ENCODE peak calls at places on chromosome 12, in four cellular contexts. E is breast epithelium, O is thoracic aorta, U is Panc1. D is an unnamed sample. For H3K36me3, the result is how much of the 10 kb centered on the place peaks cover.

GRCh38 chr12:124466200-124467128 is 100.9 kb downstream of the NCOR2 start:
- DNase-seq in E (no peak), O (no peak), U (no peak), D (peak)

GRCh38 chr12:83321971-83322370 is 635.3 kb downstream of the TMTC2 start:
- DNase-seq in E (no peak), O (no peak), U (no peak), D (no peak)

GRCh38 chr12:62260733-62261683 is 804 bp downstream of the USP15 start:
- DNase-seq in E (peak), O (no peak), U (peak), D (peak)

GRCh38 chr12:108360487-108360886 is 21.4 kb upstream of the CMKLR1 start:
- DNase-seq in E (no peak), O (no peak), U (no peak), D (no peak)

GRCh38 chr12:56958422-56958821 is 1.0 kb upstream of the RDH16 start:
- DNase-seq in E (no peak), O (no peak), U (no peak), D (no peak)

GRCh38 chr12:105590571-105590970 is 260.1 kb downstream of the C12orf75 start:
- DNase-seq in E (no peak), O (no peak), U (no peak), D (no peak)

GRCh38 chr12:10211101-10211974 is 1.3 kb upstream of the GABARAPL1 start:
- DNase-seq in E (no peak), O (no peak), U (no peak), D (no peak)

GRCh38 chr12:122125452-122126341 is 47.1 kb downstream of the MLXIP start:
- DNase-seq in E (no peak), O (no peak), U (no peak), D (no peak)

GRCh38 chr12:113486722-113487121 is 15.1 kb upstream of the LHX5 start:
- DNase-seq in E (no peak), O (no peak), U (no peak), D (no peak)

GRCh38 chr12:120376890-120377572 is 8.1 kb upstream of the MSI1 start:
- DNase-seq in E (no peak), O (no peak), U (no peak), D (no peak)

GRCh38 chr12:13147688-13148531 is 44.4 kb upstream of the GSG1 start:
- DNase-seq in E (no peak), O (no peak), U (no peak), D (no peak)

GRCh38 chr12:120276734-120277133 is 11.2 kb upstream of the PXN start:
- DNase-seq in E (no peak), O (no peak), U (no peak), D (no peak)

GRCh38 chr12:31117203-31118011 is 43.7 kb downstream of the DDX11 start:
- DNase-seq in E (no peak), O (no peak), U (peak), D (no peak)

GRCh38 chr12:28033538-28033915 is 61.0 kb upstream of the PTHLH start:
- DNase-seq in E (no peak), O (no peak), U (no peak), D (no peak)

GRCh38 chr12:89707623-89707991 is 1.0 kb downstream of the ATP2B1 start:
- DNase-seq in E (no peak), O (no peak), U (no peak), D (no peak)

GRCh38 chr12:93839076-93839475 is 161.9 kb downstream of the CRADD start:
- DNase-seq in E (no peak), O (no peak), U (no peak), D (no peak)

GRCh38 chr12:100141666-100141997 is 1.0 kb downstream of the BLTP3B start:
- DNase-seq in E (no peak), O (no peak), U (peak), D (no peak)

GRCh38 chr12:48980953-48981756 is 3.0 kb downstream of the WNT1 start:
- DNase-seq in E (no peak), O (no peak), U (no peak), D (no peak)

GRCh38 chr12:130026608-130027176 is 122.9 kb upstream of the TMEM132D start:
- DNase-seq in E (no peak), O (no peak), U (no peak), D (no peak)

GRCh38 chr12:121927798-121928197 is 9.4 kb downstream of the CFAP251 start:
- DNase-seq in E (no peak), O (no peak), U (no peak), D (no peak)

GRCh38 chr12:127803545-127803944 is 463.4 kb upstream of the TMEM132C start:
- DNase-seq in E (no peak), O (no peak), U (no peak), D (no peak)

GRCh38 chr12:81128930-81129554 is 51.2 kb downstream of the ACSS3 start:
- DNase-seq in E (no peak), O (no peak), U (peak), D (no peak)

GRCh38 chr12:113239811-113240331 is 18.6 kb downstream of the TPCN1 start:
- DNase-seq in E (no peak), O (no peak), U (no peak), D (no peak)

GRCh38 chr12:81078469-81079196 is 754 bp downstream of the ACSS3 start:
- DNase-seq in E (no peak), O (peak), U (no peak), D (no peak)

GRCh38 chr12:109638735-109639134 is 65.1 kb downstream of the MVK start:
- DNase-seq in E (no peak), O (no peak), U (no peak), D (no peak)

GRCh38 chr12:1644523-1645438 is 15.8 kb downstream of the WNT5B start:
- DNase-seq in E (no peak), O (no peak), U (no peak), D (no peak)

GRCh38 chr12:2284321-2284813 is 231.6 kb downstream of the CACNA1C start:
- DNase-seq in E (no peak), O (no peak), U (no peak), D (no peak)

GRCh38 chr12:26318661-26319068 is 123.3 kb downstream of the SSPN start:
- DNase-seq in E (peak), O (no peak), U (peak), D (no peak)

GRCh38 chr12:10354502-10354901 is 35.3 kb downstream of the KLRK1 start:
- DNase-seq in E (no peak), O (no peak), U (no peak), D (no peak)

GRCh38 chr12:52677126-52677525 is 3.1 kb downstream of the KRT1 start:
- DNase-seq in E (no peak), O (no peak), U (no peak), D (no peak)

GRCh38 chr12:8644345-8645248 is 18.0 kb downstream of the MFAP5 start:
- DNase-seq in E (no peak), O (no peak), U (no peak), D (no peak)

GRCh38 chr12:14995583-14996425 is 23.0 kb downstream of the PDE6H start:
- DNase-seq in E (no peak), O (no peak), U (peak), D (no peak)

GRCh38 chr12:30902606-30903005 is 23.9 kb upstream of the TSPAN11 start:
- DNase-seq in E (no peak), O (no peak), U (no peak), D (no peak)

GRCh38 chr12:131065801-131066200 is 112.1 kb downstream of the ADGRD1 start:
- DNase-seq in E (no peak), O (no peak), U (no peak), D (no peak)

GRCh38 chr12:125971981-125972380 is 906.7 kb downstream of the AACS start:
- DNase-seq in E (no peak), O (no peak), U (no peak), D (no peak)

GRCh38 chr12:60231976-60232907 is 636.4 kb downstream of the SLC16A7 start:
- DNase-seq in E (no peak), O (no peak), U (no peak), D (no peak)

GRCh38 chr12:123005081-123005626 is 24.7 kb downstream of the ARL6IP4 start:
- DNase-seq in E (no peak), O (no peak), U (no peak), D (no peak)

GRCh38 chr12:112386726-112387125 is 4.5 kb upstream of the HECTD4 start:
- DNase-seq in E (no peak), O (no peak), U (no peak), D (no peak)

GRCh38 chr12:102116392-102116791 is 3.5 kb downstream of the NUP37 start:
- DNase-seq in E (no peak), O (no peak), U (no peak), D (no peak)
- H3K4me3 ChIP-seq in E (no peak), O (no peak), U (no peak), D (no peak)

GRCh38 chr12:46221255-46222128 is 47.4 kb downstream of the SLC38A1 start:
- DNase-seq in E (no peak), O (no peak), U (no peak), D (no peak)

GRCh38 chr12:46224401-46224800 is 44.4 kb downstream of the SLC38A1 start:
- DNase-seq in E (peak), O (no peak), U (no peak), D (no peak)

GRCh38 chr12:46219892-46220655 is 48.8 kb downstream of the SLC38A1 start:
- DNase-seq in E (no peak), O (no peak), U (no peak), D (no peak)

GRCh38 chr12:46223047-46223446 is 45.8 kb downstream of the SLC38A1 start:
- DNase-seq in E (no peak), O (no peak), U (no peak), D (no peak)

DNA sequence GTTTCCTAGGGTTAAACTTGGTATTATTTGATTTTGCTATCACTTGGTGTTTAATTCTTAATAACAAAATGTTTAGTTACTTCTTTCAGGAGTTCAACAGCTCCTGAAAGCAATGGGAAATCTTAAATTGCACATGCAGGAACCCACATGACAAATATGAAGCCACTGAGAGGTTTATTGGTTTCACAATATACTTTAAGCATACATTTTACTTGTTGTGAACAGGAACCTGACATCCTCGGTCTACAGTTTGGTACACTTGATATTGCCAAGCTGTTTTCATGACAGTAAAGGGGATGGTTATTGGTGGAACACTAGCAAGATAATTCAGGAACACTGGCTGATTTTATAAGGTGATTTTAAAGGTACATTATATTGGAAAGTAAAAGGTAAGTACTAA is 46.2 kb downstream of the SLC38A1 start:
- DNase-seq in E (no peak), O (no peak), U (no peak), D (no peak)
- H3K36me3 ChIP-seq in E (under half), O (under half), U (under half), D (under half)

DNA sequence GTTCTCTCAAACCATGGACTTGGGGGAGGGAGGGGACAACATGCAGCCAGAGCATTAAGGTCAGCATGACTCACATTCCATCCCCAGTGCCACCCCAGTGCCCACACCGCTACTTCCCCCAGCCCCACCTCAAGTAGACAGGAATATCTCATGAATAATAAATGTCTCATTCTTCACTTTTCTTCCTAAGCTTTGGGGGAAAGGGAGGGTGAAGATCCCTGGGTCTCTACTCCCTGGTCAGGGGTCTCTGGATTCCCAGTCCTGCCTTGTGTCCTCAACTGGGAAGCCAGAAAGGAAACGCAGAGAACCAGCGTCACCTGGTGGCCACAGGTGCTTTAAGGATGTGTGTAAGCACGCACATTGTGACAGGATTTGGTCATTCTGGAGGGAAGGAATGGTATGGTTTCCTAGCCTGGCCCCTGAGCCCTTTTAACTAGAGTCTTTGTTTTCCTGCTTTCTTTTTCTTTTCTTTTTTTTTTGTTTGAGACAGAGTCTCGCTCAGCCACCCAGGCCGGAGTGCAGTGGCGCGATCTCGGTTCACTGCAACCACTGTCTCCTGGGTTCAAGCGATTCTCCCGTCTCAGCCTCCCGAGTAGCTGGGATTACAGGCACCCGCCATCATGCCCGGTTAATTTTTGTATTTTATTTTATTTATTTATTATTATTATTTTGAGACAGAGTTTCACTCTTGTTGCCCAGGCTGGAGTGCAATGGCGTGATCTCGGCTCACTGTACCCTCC is 3.4 kb downstream of the GPR84 start:
- DNase-seq in E (peak), O (no peak), U (peak), D (no peak)
- H3K27ac ChIP-seq in E (peak), O (no peak), U (peak), D (no peak)

GRCh38 chr12:21773799-21774198 is 707 bp downstream of the KCNJ8 start:
- DNase-seq in E (no peak), O (no peak), U (no peak), D (no peak)
- H3K4me3 ChIP-seq in E (peak), O (peak), U (no peak), D (peak)

GRCh38 chr12:118023461-118023860 is 7.0 kb downstream of the RFC5 start:
- DNase-seq in E (no peak), O (no peak), U (no peak), D (no peak)
- H3K36me3 ChIP-seq in E (under half), O (under half), U (under half), D (under half)

GRCh38 chr12:95066091-95066855 is 7.1 kb downstream of the NR2C1 start:
- DNase-seq in E (no peak), O (no peak), U (no peak), D (no peak)
- H3K27ac ChIP-seq in E (no peak), O (no peak), U (no peak), D (no peak)

GRCh38 chr12:6310771-6311610 is 509 bp downstream of the PLEKHG6 start:
- DNase-seq in E (no peak), O (no peak), U (no peak), D (no peak)
- H3K4me3 ChIP-seq in E (peak), O (peak), U (peak), D (peak)

GRCh38 chr12:47687636-47688035 is 18.2 kb downstream of the RPAP3 start:
- DNase-seq in E (no peak), O (no peak), U (no peak), D (no peak)
- H3K36me3 ChIP-seq in E (under half), O (under half), U (under half), D (under half)

DNA sequence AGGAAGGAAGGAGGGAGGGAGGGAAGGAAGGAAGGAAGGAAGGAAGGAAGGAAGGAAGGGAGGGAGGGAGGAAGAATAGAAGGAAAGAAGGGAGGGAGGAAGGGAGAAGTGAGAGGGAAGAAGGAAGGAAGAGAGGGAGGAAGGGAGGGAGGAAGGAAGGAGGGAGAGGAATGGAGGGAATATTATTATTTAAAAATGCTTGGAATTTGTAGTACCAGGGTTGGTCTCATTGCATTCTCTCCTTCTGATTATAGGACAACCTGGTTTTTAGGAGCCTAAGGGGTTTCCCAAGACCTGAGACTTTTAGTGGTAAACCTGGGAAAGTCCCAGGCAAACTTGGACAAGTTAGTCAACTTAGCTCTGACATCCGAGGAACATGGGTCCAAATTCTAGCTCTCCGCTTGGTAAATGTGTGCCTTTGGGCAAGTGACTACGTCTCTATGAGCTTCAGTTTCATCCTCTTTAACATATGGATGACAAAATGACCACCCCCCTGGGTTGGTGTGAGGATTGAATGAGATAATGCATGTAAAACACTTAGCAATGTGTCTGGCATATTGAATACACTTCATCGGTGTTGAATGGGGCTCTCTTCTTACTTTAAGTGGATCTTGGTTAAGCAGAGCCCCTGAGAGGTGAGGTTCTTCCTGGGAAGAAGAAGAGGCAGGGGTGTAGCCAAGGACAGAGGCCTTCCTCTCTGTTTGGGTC is 690.7 kb upstream of the TBX3 start:
- DNase-seq in E (no peak), O (no peak), U (no peak), D (no peak)
- H3K27ac ChIP-seq in E (peak), O (no peak), U (no peak), D (no peak)

GRCh38 chr12:4107911-4108697 is 165.5 kb upstream of the CCND2 start:
- DNase-seq in E (no peak), O (no peak), U (no peak), D (no peak)

GRCh38 chr12:4108803-4109345 is 164.7 kb upstream of the CCND2 start:
- DNase-seq in E (no peak), O (no peak), U (no peak), D (no peak)

GRCh38 chr12:4107436-4107878 is 166.1 kb upstream of the CCND2 start:
- DNase-seq in E (peak), O (no peak), U (peak), D (no peak)

GRCh38 chr12:4111010-4111409 is 162.6 kb upstream of the CCND2 start:
- DNase-seq in E (no peak), O (no peak), U (no peak), D (no peak)

GRCh38 chr12:4109826-4110225 is 163.7 kb upstream of the CCND2 start:
- DNase-seq in E (no peak), O (no peak), U (no peak), D (no peak)
- H3K4me3 ChIP-seq in E (no peak), O (no peak), U (no peak), D (no peak)